ENCODE peak calls at places on chromosomes 2 and 18, in six cellular contexts. One of them, this sample, is unnamed.

GRCh38 chr18:8011906-8012305 is 444.8 kb downstream of the PTPRM start:
- DNase-seq in IMR-90: no peak
- DNase-seq in GM23338: peak
- DNase-seq in cardiac muscle cell: no peak
- DNase-seq in Peyer's patch: no peak
- DNase-seq in brain microvascular endothelial cell: no peak
- DNase-seq in this sample: no peak

GRCh38 chr18:3420919-3421279 is 29.1 kb upstream of the TGIF1 start:
- DNase-seq in IMR-90: no peak
- DNase-seq in GM23338: no peak
- DNase-seq in cardiac muscle cell: no peak
- DNase-seq in Peyer's patch: no peak
- DNase-seq in brain microvascular endothelial cell: no peak
- DNase-seq in this sample: no peak

GRCh38 chr2:120702061-120702460 is 33.6 kb upstream of the GLI2 start:
- DNase-seq in IMR-90: no peak
- DNase-seq in GM23338: no peak
- DNase-seq in cardiac muscle cell: no peak
- DNase-seq in Peyer's patch: no peak
- DNase-seq in brain microvascular endothelial cell: no peak
- DNase-seq in this sample: no peak

GRCh38 chr2:171293661-171294060 is 133.0 kb upstream of the TLK1 start:
- DNase-seq in IMR-90: peak
- DNase-seq in GM23338: no peak
- DNase-seq in cardiac muscle cell: no peak
- DNase-seq in Peyer's patch: no peak
- DNase-seq in brain microvascular endothelial cell: no peak
- DNase-seq in this sample: no peak

GRCh38 chr2:28322051-28322450 is 70.6 kb upstream of the FOSL2 start:
- DNase-seq in IMR-90: no peak
- DNase-seq in GM23338: no peak
- DNase-seq in cardiac muscle cell: no peak
- DNase-seq in Peyer's patch: no peak
- DNase-seq in brain microvascular endothelial cell: no peak
- DNase-seq in this sample: no peak

GRCh38 chr18:77055429-77056310 is 76.9 kb downstream of the MBP start:
- DNase-seq in IMR-90: peak
- DNase-seq in GM23338: no peak
- DNase-seq in cardiac muscle cell: no peak
- DNase-seq in Peyer's patch: no peak
- DNase-seq in brain microvascular endothelial cell: no peak
- DNase-seq in this sample: no peak

GRCh38 chr2:124911560-124911959 is 886.5 kb downstream of the CNTNAP5 start:
- DNase-seq in IMR-90: peak
- DNase-seq in GM23338: no peak
- DNase-seq in cardiac muscle cell: no peak
- DNase-seq in Peyer's patch: no peak
- DNase-seq in brain microvascular endothelial cell: no peak
- DNase-seq in this sample: no peak

GRCh38 chr2:9914384-9915065 is 37.0 kb upstream of the GRHL1 start:
- DNase-seq in IMR-90: peak
- DNase-seq in GM23338: no peak
- DNase-seq in cardiac muscle cell: no peak
- DNase-seq in Peyer's patch: no peak
- DNase-seq in brain microvascular endothelial cell: peak
- DNase-seq in this sample: no peak

GRCh38 chr2:42100696-42101585 is 53.1 kb downstream of the PKDCC start:
- DNase-seq in IMR-90: peak
- DNase-seq in GM23338: peak
- DNase-seq in cardiac muscle cell: no peak
- DNase-seq in Peyer's patch: peak
- DNase-seq in brain microvascular endothelial cell: peak
- DNase-seq in this sample: no peak

GRCh38 chr2:227612546-227613271 is 1.9 kb downstream of the SCYGR3 start:
- DNase-seq in IMR-90: no peak
- DNase-seq in GM23338: peak
- DNase-seq in cardiac muscle cell: no peak
- DNase-seq in Peyer's patch: no peak
- DNase-seq in brain microvascular endothelial cell: no peak
- DNase-seq in this sample: no peak

GRCh38 chr18:5601188-5601624 is 57.4 kb upstream of the EPB41L3 start:
- DNase-seq in IMR-90: no peak
- DNase-seq in GM23338: no peak
- DNase-seq in cardiac muscle cell: peak
- DNase-seq in Peyer's patch: peak
- DNase-seq in brain microvascular endothelial cell: no peak
- DNase-seq in this sample: no peak

GRCh38 chr18:5603153-5603552 is 59.4 kb upstream of the EPB41L3 start:
- DNase-seq in IMR-90: no peak
- DNase-seq in GM23338: no peak
- DNase-seq in cardiac muscle cell: no peak
- DNase-seq in Peyer's patch: no peak
- DNase-seq in brain microvascular endothelial cell: no peak
- DNase-seq in this sample: no peak

GRCh38 chr18:5604778-5605177 is 61.0 kb upstream of the EPB41L3 start:
- DNase-seq in IMR-90: no peak
- DNase-seq in GM23338: peak
- DNase-seq in cardiac muscle cell: no peak
- DNase-seq in Peyer's patch: no peak
- DNase-seq in brain microvascular endothelial cell: no peak
- DNase-seq in this sample: no peak

GRCh38 chr18:5596585-5596984 is 52.8 kb upstream of the EPB41L3 start:
- DNase-seq in IMR-90: no peak
- DNase-seq in GM23338: no peak
- DNase-seq in cardiac muscle cell: no peak
- DNase-seq in Peyer's patch: no peak
- DNase-seq in brain microvascular endothelial cell: no peak
- DNase-seq in this sample: no peak

GRCh38 chr18:5600376-5601071 is 56.7 kb upstream of the EPB41L3 start:
- DNase-seq in IMR-90: peak
- DNase-seq in GM23338: peak
- DNase-seq in cardiac muscle cell: peak
- DNase-seq in Peyer's patch: no peak
- DNase-seq in brain microvascular endothelial cell: no peak
- DNase-seq in this sample: no peak
- TF ChIP-seq CTCF in IMR-90: peak
- TF ChIP-seq CTCF in GM23338: peak
- TF ChIP-seq CTCF in cardiac muscle cell: peak
- TF ChIP-seq CTCF in Peyer's patch: no peak
- TF ChIP-seq CTCF in brain microvascular endothelial cell: peak
- TF ChIP-seq CTCF in this sample: peak

GRCh38 chr2:127153691-127154158 is 46.8 kb upstream of the BIN1 start:
- DNase-seq in IMR-90: peak
- DNase-seq in GM23338: no peak
- DNase-seq in cardiac muscle cell: no peak
- DNase-seq in Peyer's patch: no peak
- DNase-seq in brain microvascular endothelial cell: peak
- DNase-seq in this sample: no peak
- TF ChIP-seq CTCF in IMR-90: no peak
- TF ChIP-seq CTCF in GM23338: no peak
- TF ChIP-seq CTCF in cardiac muscle cell: no peak
- TF ChIP-seq CTCF in Peyer's patch: no peak
- TF ChIP-seq CTCF in brain microvascular endothelial cell: peak
- TF ChIP-seq CTCF in this sample: no peak

GRCh38 chr2:66127656-66128055 is 307.3 kb upstream of the MEIS1 start:
- DNase-seq in IMR-90: no peak
- DNase-seq in GM23338: peak
- DNase-seq in cardiac muscle cell: no peak
- DNase-seq in Peyer's patch: no peak
- DNase-seq in brain microvascular endothelial cell: no peak
- DNase-seq in this sample: no peak
- TF ChIP-seq CTCF in IMR-90: no peak
- TF ChIP-seq CTCF in GM23338: no peak
- TF ChIP-seq CTCF in cardiac muscle cell: no peak
- TF ChIP-seq CTCF in Peyer's patch: no peak
- TF ChIP-seq CTCF in brain microvascular endothelial cell: no peak
- TF ChIP-seq CTCF in this sample: no peak

GRCh38 chr18:54888933-54889332 is 60.7 kb downstream of the RAB27B start:
- DNase-seq in IMR-90: peak
- DNase-seq in GM23338: no peak
- DNase-seq in cardiac muscle cell: no peak
- DNase-seq in Peyer's patch: no peak
- DNase-seq in brain microvascular endothelial cell: peak
- DNase-seq in this sample: no peak
- TF ChIP-seq CTCF in IMR-90: no peak
- TF ChIP-seq CTCF in GM23338: no peak
- TF ChIP-seq CTCF in cardiac muscle cell: no peak
- TF ChIP-seq CTCF in Peyer's patch: no peak
- TF ChIP-seq CTCF in brain microvascular endothelial cell: no peak
- TF ChIP-seq CTCF in this sample: no peak

DNA sequence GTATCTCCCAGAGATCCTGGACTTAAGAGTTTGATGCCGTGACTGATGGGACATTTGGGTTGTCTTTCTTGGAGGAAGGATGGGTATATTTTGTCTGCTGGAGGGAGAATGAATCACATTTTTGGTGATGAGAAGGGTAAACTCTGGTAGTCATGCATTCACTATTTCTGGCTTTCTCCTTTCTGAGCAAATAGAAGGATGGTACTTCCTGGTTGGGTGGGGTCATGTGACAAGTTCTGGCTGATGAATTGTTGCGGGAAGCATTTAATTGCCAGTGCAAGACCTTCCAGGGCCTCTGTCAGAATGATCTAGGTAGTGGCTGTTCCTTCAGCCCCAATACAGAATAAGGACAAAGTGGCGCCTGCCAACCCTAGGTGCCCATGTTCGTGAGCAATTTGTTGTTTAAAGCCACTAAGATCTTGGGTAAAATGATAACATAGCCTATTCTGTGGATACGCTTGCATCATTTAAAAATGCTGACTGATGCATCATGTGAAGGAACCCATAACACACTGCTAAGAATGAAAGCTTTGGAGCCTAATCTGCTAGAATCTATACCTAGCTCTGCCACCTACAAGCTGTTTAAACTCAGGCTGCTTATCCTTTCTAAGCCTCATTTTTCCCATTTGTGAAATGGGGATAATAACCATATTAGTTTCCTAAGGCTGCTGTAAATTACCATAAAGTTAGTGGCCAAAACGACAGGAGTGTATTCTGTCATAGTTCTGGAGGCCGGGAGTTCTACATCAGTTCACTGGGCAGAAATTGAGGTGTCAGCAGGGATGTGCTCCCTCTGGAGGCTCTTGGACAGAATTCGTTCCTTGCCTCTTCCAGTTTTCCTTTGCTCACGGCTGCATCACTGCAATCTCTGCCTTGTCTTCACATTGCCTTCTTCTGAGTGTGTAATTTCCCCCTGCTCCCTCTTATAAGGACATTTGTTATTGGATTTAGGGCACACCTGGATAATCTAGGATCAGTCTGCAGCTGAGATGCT is 281.3 kb downstream of the AGPS start:
- DNase-seq in IMR-90: no peak
- DNase-seq in GM23338: peak
- DNase-seq in cardiac muscle cell: no peak
- DNase-seq in Peyer's patch: no peak
- DNase-seq in brain microvascular endothelial cell: no peak
- DNase-seq in this sample: no peak
- TF ChIP-seq CTCF in IMR-90: no peak
- TF ChIP-seq CTCF in GM23338: peak
- TF ChIP-seq CTCF in cardiac muscle cell: no peak
- TF ChIP-seq CTCF in Peyer's patch: no peak
- TF ChIP-seq CTCF in brain microvascular endothelial cell: peak
- TF ChIP-seq CTCF in this sample: peak

DNA sequence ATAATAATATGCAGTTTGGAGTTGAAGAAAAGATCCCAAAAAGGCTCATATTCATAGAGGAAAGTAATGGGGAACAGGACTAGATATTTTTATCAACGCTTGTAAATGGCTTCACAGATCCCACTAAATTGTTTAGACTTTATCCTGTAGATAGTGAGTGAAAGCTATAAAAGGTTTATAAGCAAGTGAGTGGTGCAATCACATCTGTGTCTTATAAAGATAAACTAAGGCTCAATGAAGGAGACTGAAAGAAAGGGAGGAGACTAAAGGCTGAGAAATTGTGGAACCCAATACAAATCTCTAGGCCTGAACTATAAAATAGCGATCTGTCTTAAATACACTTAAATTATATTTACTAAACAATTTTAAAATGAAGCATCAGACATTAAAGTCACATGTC is 7.7 kb downstream of the SP3 start:
- DNase-seq in IMR-90: peak
- DNase-seq in GM23338: no peak
- DNase-seq in cardiac muscle cell: no peak
- DNase-seq in Peyer's patch: no peak
- DNase-seq in brain microvascular endothelial cell: no peak
- DNase-seq in this sample: no peak
- TF ChIP-seq CTCF in IMR-90: no peak
- TF ChIP-seq CTCF in GM23338: no peak
- TF ChIP-seq CTCF in cardiac muscle cell: no peak
- TF ChIP-seq CTCF in Peyer's patch: no peak
- TF ChIP-seq CTCF in brain microvascular endothelial cell: no peak
- TF ChIP-seq CTCF in this sample: no peak

DNA sequence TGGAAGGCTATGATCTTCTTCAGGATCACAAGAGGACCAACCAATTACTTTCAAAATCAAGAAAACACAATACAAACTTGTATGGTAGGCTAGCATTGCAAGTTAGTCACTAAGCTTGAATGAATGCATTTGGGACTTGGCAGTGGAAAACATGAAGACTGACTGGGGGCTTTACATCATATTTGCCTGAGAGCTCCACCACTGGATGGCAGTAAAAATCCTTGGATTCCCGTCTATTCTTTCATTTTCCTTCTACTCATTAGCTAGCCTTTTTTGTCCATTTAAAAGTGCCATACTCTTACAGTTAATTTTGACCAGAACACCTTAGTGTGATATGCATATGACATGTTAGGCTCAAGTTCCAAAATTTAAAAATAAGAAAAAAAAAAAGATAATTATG is 63.5 kb upstream of the RASGRP3 start:
- DNase-seq in IMR-90: peak
- DNase-seq in GM23338: peak
- DNase-seq in cardiac muscle cell: peak
- DNase-seq in Peyer's patch: no peak
- DNase-seq in brain microvascular endothelial cell: peak
- DNase-seq in this sample: no peak
- TF ChIP-seq CTCF in IMR-90: peak
- TF ChIP-seq CTCF in GM23338: peak
- TF ChIP-seq CTCF in cardiac muscle cell: peak
- TF ChIP-seq CTCF in Peyer's patch: no peak
- TF ChIP-seq CTCF in brain microvascular endothelial cell: peak
- TF ChIP-seq CTCF in this sample: peak

GRCh38 chr2:833180-833579 is 117.5 kb upstream of the SNTG2 start:
- DNase-seq in IMR-90: no peak
- DNase-seq in GM23338: no peak
- DNase-seq in cardiac muscle cell: no peak
- DNase-seq in Peyer's patch: no peak
- DNase-seq in brain microvascular endothelial cell: no peak
- DNase-seq in this sample: no peak

GRCh38 chr2:832635-833034 is 118.0 kb upstream of the SNTG2 start:
- DNase-seq in IMR-90: no peak
- DNase-seq in GM23338: no peak
- DNase-seq in cardiac muscle cell: no peak
- DNase-seq in Peyer's patch: no peak
- DNase-seq in brain microvascular endothelial cell: no peak
- DNase-seq in this sample: no peak

GRCh38 chr2:830419-831224 is 120.0 kb upstream of the SNTG2 start:
- DNase-seq in IMR-90: no peak
- DNase-seq in GM23338: no peak
- DNase-seq in cardiac muscle cell: no peak
- DNase-seq in Peyer's patch: no peak
- DNase-seq in brain microvascular endothelial cell: no peak
- DNase-seq in this sample: no peak

GRCh38 chr2:831225-831536 is 119.5 kb upstream of the SNTG2 start:
- DNase-seq in IMR-90: no peak
- DNase-seq in GM23338: no peak
- DNase-seq in cardiac muscle cell: no peak
- DNase-seq in Peyer's patch: no peak
- DNase-seq in brain microvascular endothelial cell: no peak
- DNase-seq in this sample: no peak

GRCh38 chr2:831638-832037 is 119.0 kb upstream of the SNTG2 start:
- DNase-seq in IMR-90: no peak
- DNase-seq in GM23338: no peak
- DNase-seq in cardiac muscle cell: no peak
- DNase-seq in Peyer's patch: no peak
- DNase-seq in brain microvascular endothelial cell: no peak
- DNase-seq in this sample: no peak
- TF ChIP-seq CTCF in IMR-90: no peak
- TF ChIP-seq CTCF in GM23338: no peak
- TF ChIP-seq CTCF in cardiac muscle cell: no peak
- TF ChIP-seq CTCF in Peyer's patch: no peak
- TF ChIP-seq CTCF in brain microvascular endothelial cell: no peak
- TF ChIP-seq CTCF in this sample: no peak